ENCODE peak calls at places on chromosomes 2 and 18, in four cellular contexts. K is GM23248, J is AG10803, E is OCI-LY7. C is an unnamed sample.

GRCh38 chr2:12702661-12703121 is 14.0 kb upstream of the TRIB2 start:
- DNase-seq in K (peak; percentile 91), E (no peak), J (peak; percentile 87), C (no peak)

GRCh38 chr2:105237045-105237765 is 4.3 kb upstream of the GPR45 start:
- DNase-seq in J (no peak), K (peak; percentile 27), E (no peak), C (no peak)

GRCh38 chr2:241315879-241316700 is at the start of gene SEPTIN2:
- DNase-seq in K (peak; percentile 77), J (peak; percentile 53), E (peak; percentile 72), C (no peak)

GRCh38 chr2:79105259-79105658 is 15.0 kb upstream of the REG1A start:
- DNase-seq in E (no peak), K (no peak), J (no peak), C (no peak)

GRCh38 chr18:25826377-25826776 is 264.0 kb downstream of the SS18 start:
- DNase-seq in E (no peak), J (no peak), K (no peak), C (no peak)

GRCh38 chr2:110770308-110770695 is 37.9 kb downstream of the ACOXL start:
- DNase-seq in E (no peak), J (no peak), K (no peak), C (no peak)

GRCh38 chr2:53786371-53787254 is at the start of the genes ASB3 and ERLEC1:
- DNase-seq in E (peak; percentile 93), K (peak; percentile 87), J (peak; percentile 83), C (peak; percentile 86)

GRCh38 chr2:26011990-26012856 is 21.7 kb upstream of the RAB10 start:
- DNase-seq in J (peak; percentile 40), E (no peak), K (peak; percentile 66), C (no peak)

GRCh38 chr2:125630377-125630776 is 1025.6 kb upstream of the GYPC start:
- DNase-seq in J (no peak), K (no peak), E (no peak), C (no peak)

GRCh38 chr2:74548919-74549684 is 4.6 kb downstream of the LOXL3 start:
- DNase-seq in E (no peak), J (peak; percentile 40), K (peak; percentile 90), C (no peak)

GRCh38 chr18:38174173-38174572 is 608.6 kb upstream of the CELF4 start:
- DNase-seq in J (no peak), K (no peak), E (no peak), C (no peak)

GRCh38 chr2:208127090-208127489 is 2.5 kb downstream of the CRYGC start:
- DNase-seq in K (no peak), J (no peak), E (no peak), C (no peak)

GRCh38 chr2:144938308-144938709 is 418.4 kb upstream of the ZEB2 start:
- DNase-seq in E (no peak), J (peak; percentile 74), K (peak; percentile 78), C (no peak)

DNA sequence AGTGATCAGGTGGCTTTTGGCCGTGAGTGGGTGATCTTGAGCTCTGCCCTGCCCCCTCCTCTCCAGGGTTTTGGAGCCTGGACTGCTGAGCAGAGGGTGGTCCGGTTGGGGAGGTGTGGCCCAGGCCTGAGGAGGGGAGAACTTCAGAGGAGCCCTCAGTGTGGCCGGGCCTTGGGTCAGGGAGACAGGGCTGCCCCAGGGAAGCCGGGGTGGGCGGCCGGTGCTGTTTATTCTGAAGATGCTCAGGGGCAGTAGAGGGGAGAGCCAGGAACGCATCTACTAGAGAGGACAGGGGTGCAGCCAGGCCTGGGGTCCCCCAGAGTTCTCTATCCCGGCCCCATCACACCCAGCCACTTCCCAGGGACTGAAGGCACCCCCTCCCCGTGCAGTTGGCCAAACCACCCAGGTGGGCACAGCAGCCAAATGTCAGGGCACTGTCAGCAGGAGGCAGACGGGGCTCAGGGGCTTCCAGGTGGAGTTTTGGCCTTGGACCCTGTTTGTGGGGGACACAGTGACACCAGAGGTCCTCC is 971 bp downstream of the ERFE start:
- DNase-seq in K (no peak), E (no peak), J (no peak), C (no peak)
- H3K4me3 ChIP-seq in K (no peak overlapping the region), E (peak overlapping the region; percentile 64), J (peak overlapping the region; percentile 41), C (peak overlapping the region; percentile 47)

GRCh38 chr2:174477772-174478171 is 9.1 kb downstream of the GPR155 start:
- DNase-seq in K (no peak), J (no peak), E (no peak), C (no peak)

DNA sequence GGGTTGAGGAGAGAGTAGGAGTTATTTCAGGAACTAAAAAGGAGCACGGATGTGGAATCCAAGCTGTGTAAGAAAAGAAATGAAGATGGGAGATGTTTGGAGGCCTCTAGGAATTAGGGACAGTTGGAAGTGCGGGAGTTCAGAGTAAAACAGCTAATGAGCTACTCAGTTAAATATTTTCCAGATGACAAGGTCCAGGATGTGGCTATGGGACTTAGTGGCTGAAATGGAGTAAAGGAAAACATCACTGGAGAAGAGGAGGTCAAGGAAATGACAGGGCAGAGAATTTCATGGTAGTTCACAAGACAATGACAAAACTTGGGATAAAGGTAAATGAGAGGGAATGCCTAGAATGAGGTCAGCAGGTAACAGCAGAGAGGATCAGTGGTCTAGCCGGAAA is 13.0 kb downstream of the GPR155 start:
- DNase-seq in E (no peak), J (peak; percentile 28), K (peak; percentile 37), C (no peak)
- H3K4me3 ChIP-seq in E (no peak overlapping the region), J (no peak overlapping the region), K (no peak overlapping the region), C (no peak overlapping the region)

DNA sequence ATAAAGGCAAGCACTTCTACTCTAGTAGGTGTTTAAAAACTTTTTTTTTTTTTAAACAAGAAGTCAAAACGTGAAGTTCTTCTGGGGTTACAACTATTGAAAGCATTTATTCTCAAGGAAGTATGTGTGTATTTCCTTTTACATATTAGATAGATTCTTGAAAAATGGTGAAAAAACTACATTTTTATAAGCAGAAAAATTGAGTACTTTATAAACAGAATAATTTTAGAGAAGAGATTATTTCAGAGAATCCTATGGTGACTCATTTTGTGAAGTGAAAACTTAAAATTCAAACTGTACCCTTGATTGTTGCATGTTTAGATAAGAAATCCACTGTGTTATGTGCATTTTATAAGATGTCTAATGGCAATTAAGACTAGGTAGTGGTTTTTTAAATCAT is 2.9 kb downstream of the EML4 start:
- DNase-seq in K (no peak), J (no peak), E (no peak), C (no peak)
- H3K4me3 ChIP-seq in K (peak overlapping the region; percentile 86), J (peak overlapping the region; percentile 88), E (peak overlapping the region; percentile 82), C (no peak overlapping the region)

DNA sequence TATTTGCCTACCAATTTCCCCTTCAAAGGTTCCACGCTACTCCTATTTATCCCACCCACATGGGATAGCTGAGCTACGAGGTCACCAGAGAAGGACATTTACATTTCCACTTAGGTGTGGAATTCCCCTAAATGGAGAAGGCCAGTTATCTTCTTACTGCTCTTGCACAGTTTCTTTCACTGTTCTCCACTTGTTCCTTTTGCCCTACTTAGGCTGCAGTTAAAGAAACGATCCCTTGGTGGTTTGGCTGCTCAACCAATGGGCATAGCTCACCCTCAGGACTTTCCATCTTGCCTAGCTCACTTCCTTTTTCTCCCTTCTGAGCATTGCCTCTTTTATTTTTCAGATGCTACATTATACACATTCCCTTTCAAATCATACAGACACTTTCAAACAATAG is 11.2 kb upstream of the NABP1 start:
- DNase-seq in K (peak; percentile 40), E (no peak), J (no peak), C (no peak)
- H3K4me3 ChIP-seq in K (no peak overlapping the region), E (no peak overlapping the region), J (no peak overlapping the region), C (no peak overlapping the region)

DNA sequence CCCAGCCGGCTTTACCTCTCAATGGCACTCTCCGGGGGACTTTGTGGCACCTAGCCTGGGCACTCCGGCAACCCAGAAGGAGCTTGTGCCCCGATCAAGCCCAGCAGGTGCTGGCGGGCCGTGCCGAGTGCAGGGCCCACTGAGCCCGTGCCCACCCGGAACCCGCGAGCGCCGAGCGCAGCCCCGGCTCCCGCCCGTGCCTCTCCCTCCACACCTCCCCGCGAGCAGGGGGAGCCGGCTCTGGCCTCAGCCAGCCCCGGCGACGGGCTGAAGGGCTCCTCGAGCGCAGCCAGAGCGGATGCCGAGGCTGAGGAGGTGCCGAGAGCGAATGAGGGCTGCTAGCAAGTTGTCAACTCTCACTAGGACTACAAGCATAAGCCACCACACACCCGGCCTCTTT is 136.9 kb downstream of the COMMD1 start:
- DNase-seq in J (no peak), E (no peak), K (no peak), C (no peak)
- H3K4me3 ChIP-seq in J (no peak overlapping the region), E (no peak overlapping the region), K (no peak overlapping the region), C (no peak overlapping the region)

GRCh38 chr18:63949068-63949737 is at the start of gene HMSD:
- DNase-seq in J (peak; percentile 22), E (no peak), K (peak; percentile 50), C (no peak)
- H3K4me3 ChIP-seq in J (peak within 1 kb of the TSS; percentile 59), E (no peak within 1 kb of the TSS), K (peak within 1 kb of the TSS; percentile 29), C (no peak within 1 kb of the TSS)

GRCh38 chr2:134590679-134591078 is 128.1 kb downstream of the TMEM163 start:
- DNase-seq in J (no peak), K (no peak), E (no peak), C (no peak)
- H3K4me3 ChIP-seq in J (no peak overlapping the region), K (no peak overlapping the region), E (no peak overlapping the region), C (no peak overlapping the region)

C was measured in Jurkat, Clone E6-1.